ENCODE peak calls at places on chromosomes 16 and 17, in four cellular contexts. One of them, this sample, is unnamed.

GRCh38 chr17:77319211-77320031 is 178.7 kb downstream of the SEC14L1 start:
- DNase-seq in stomach: peak; percentile 88
- DNase-seq in D721Med: no peak
- DNase-seq in GM06990: peak; percentile 78
- DNase-seq in this sample: peak; percentile 95

GRCh38 chr17:6365187-6365943 is 69.6 kb downstream of the AIPL1 start:
- DNase-seq in stomach: no peak
- DNase-seq in D721Med: no peak
- DNase-seq in GM06990: no peak
- DNase-seq in this sample: no peak

GRCh38 chr16:53803998-53804397 is 100.0 kb downstream of the FTO start:
- DNase-seq in stomach: no peak
- DNase-seq in D721Med: no peak
- DNase-seq in GM06990: no peak
- DNase-seq in this sample: no peak

GRCh38 chr17:9116861-9117568 is 95.7 kb downstream of the NTN1 start:
- DNase-seq in stomach: no peak
- DNase-seq in D721Med: no peak
- DNase-seq in GM06990: no peak
- DNase-seq in this sample: no peak

GRCh38 chr17:37694734-37695133 is 50.1 kb downstream of the HNF1B start:
- DNase-seq in stomach: no peak
- DNase-seq in D721Med: no peak
- DNase-seq in GM06990: no peak
- DNase-seq in this sample: no peak

GRCh38 chr17:20184977-20185619 is 175.9 kb downstream of the SPECC1 start:
- DNase-seq in stomach: no peak
- DNase-seq in D721Med: no peak
- DNase-seq in GM06990: no peak
- DNase-seq in this sample: no peak

GRCh38 chr16:88779406-88780099 is 5.5 kb downstream of the PIEZO1 start:
- DNase-seq in stomach: no peak
- DNase-seq in D721Med: no peak
- DNase-seq in GM06990: no peak
- DNase-seq in this sample: no peak

GRCh38 chr16:80084163-80084562 is 456.6 kb upstream of the DYNLRB2 start:
- DNase-seq in stomach: no peak
- DNase-seq in D721Med: no peak
- DNase-seq in GM06990: no peak
- DNase-seq in this sample: no peak

GRCh38 chr17:45976755-45977505 is 22.1 kb upstream of the STH start:
- DNase-seq in stomach: no peak
- DNase-seq in D721Med: no peak
- DNase-seq in GM06990: no peak
- DNase-seq in this sample: no peak

GRCh38 chr16:11204513-11205047 is 51.4 kb downstream of the SOCS1 start:
- DNase-seq in stomach: no peak
- DNase-seq in D721Med: no peak
- DNase-seq in GM06990: no peak
- DNase-seq in this sample: no peak

GRCh38 chr17:82301916-82302497 is 15.4 kb downstream of the CD7 start:
- DNase-seq in stomach: no peak
- DNase-seq in D721Med: no peak
- DNase-seq in GM06990: peak; percentile 71
- DNase-seq in this sample: no peak

GRCh38 chr17:7293821-7294613 is 422 bp downstream of the YBX2 start:
- DNase-seq in stomach: peak; percentile 61
- DNase-seq in D721Med: peak; percentile 43
- DNase-seq in GM06990: no peak
- DNase-seq in this sample: no peak

GRCh38 chr17:63984651-63985386 is 12.1 kb upstream of the SCN4A start:
- DNase-seq in stomach: peak; percentile 30
- DNase-seq in D721Med: no peak
- DNase-seq in GM06990: no peak
- DNase-seq in this sample: no peak

GRCh38 chr17:38601539-38602351 is 4.0 kb downstream of the SRCIN1 start:
- DNase-seq in stomach: no peak
- DNase-seq in D721Med: no peak
- DNase-seq in GM06990: no peak
- DNase-seq in this sample: no peak

GRCh38 chr16:88701541-88702363 is 4.5 kb downstream of the RNF166 start:
- DNase-seq in stomach: no peak
- DNase-seq in D721Med: no peak
- DNase-seq in GM06990: no peak
- DNase-seq in this sample: no peak

GRCh38 chr16:82665025-82665424 is 38.3 kb downstream of the CDH13 start:
- DNase-seq in stomach: no peak
- DNase-seq in D721Med: no peak
- DNase-seq in GM06990: no peak
- DNase-seq in this sample: no peak

GRCh38 chr17:8745586-8746500 is 1.2 kb upstream of the CCDC42 start:
- DNase-seq in stomach: peak; percentile 68
- DNase-seq in D721Med: peak; percentile 90
- DNase-seq in GM06990: peak; percentile 78
- DNase-seq in this sample: peak; percentile 33

GRCh38 chr17:781920-782731 is at the start of the genes GLOD4 and MRM3:
- DNase-seq in stomach: peak; percentile 97
- DNase-seq in D721Med: peak; percentile 97
- DNase-seq in GM06990: peak; percentile 96
- DNase-seq in this sample: peak; percentile 90
- TF ChIP-seq CTCF in stomach: no peak
- TF ChIP-seq CTCF in D721Med: no peak
- TF ChIP-seq CTCF in GM06990: no peak
- TF ChIP-seq CTCF in this sample: no peak

GRCh38 chr17:56866496-56866895 is 32.5 kb downstream of the DGKE start:
- DNase-seq in stomach: no peak
- DNase-seq in D721Med: no peak
- DNase-seq in GM06990: no peak
- DNase-seq in this sample: no peak
- TF ChIP-seq CTCF in stomach: no peak
- TF ChIP-seq CTCF in D721Med: peak; percentile 52
- TF ChIP-seq CTCF in GM06990: no peak
- TF ChIP-seq CTCF in this sample: no peak

GRCh38 chr16:4533490-4533889 is 5.1 kb downstream of the CDIP1 start:
- DNase-seq in stomach: no peak
- DNase-seq in D721Med: no peak
- DNase-seq in GM06990: no peak
- DNase-seq in this sample: no peak

GRCh38 chr16:4532238-4532637 is 6.3 kb downstream of the CDIP1 start:
- DNase-seq in stomach: no peak
- DNase-seq in D721Med: no peak
- DNase-seq in GM06990: no peak
- DNase-seq in this sample: no peak

GRCh38 chr16:4525634-4526277 is 12.8 kb downstream of the CDIP1 start:
- DNase-seq in stomach: no peak
- DNase-seq in D721Med: no peak
- DNase-seq in GM06990: no peak
- DNase-seq in this sample: no peak

GRCh38 chr16:4531816-4532215 is 6.8 kb downstream of the CDIP1 start:
- DNase-seq in stomach: no peak
- DNase-seq in D721Med: no peak
- DNase-seq in GM06990: no peak
- DNase-seq in this sample: no peak

GRCh38 chr16:4529085-4530060 is 9.2 kb downstream of the CDIP1 start:
- DNase-seq in stomach: no peak
- DNase-seq in D721Med: no peak
- DNase-seq in GM06990: no peak
- DNase-seq in this sample: no peak
- TF ChIP-seq CTCF in stomach: no peak
- TF ChIP-seq CTCF in D721Med: no peak
- TF ChIP-seq CTCF in GM06990: no peak
- TF ChIP-seq CTCF in this sample: no peak

DNA sequence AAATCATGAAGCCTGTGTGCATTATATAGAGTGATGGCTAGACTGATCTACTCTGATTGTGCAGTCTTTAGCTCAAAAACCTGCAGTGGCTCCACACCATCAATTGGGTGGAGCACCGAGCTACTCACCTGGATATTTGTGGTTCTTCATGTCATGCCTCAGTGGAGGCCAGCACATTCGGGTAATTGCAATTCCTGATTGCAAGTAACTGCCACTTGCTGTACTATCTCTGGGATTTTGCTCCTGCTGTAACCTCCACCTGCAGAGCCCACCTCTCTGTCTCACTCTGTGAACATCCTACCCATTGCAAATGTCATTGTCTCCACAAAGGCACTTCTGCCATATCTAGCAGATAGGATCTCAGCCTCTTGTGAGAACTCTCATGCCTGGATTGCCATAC is 1.7 kb upstream of the CCL1 start:
- DNase-seq in stomach: no peak
- DNase-seq in D721Med: no peak
- DNase-seq in GM06990: no peak
- DNase-seq in this sample: no peak
- TF ChIP-seq CTCF in stomach: no peak
- TF ChIP-seq CTCF in D721Med: no peak
- TF ChIP-seq CTCF in GM06990: no peak
- TF ChIP-seq CTCF in this sample: no peak

GRCh38 chr17:17130077-17130844 is 75.9 kb downstream of the PLD6 start:
- DNase-seq in stomach: no peak
- DNase-seq in D721Med: no peak
- DNase-seq in GM06990: no peak
- DNase-seq in this sample: no peak
- TF ChIP-seq CTCF in stomach: no peak
- TF ChIP-seq CTCF in D721Med: no peak
- TF ChIP-seq CTCF in GM06990: no peak
- TF ChIP-seq CTCF in this sample: no peak

DNA sequence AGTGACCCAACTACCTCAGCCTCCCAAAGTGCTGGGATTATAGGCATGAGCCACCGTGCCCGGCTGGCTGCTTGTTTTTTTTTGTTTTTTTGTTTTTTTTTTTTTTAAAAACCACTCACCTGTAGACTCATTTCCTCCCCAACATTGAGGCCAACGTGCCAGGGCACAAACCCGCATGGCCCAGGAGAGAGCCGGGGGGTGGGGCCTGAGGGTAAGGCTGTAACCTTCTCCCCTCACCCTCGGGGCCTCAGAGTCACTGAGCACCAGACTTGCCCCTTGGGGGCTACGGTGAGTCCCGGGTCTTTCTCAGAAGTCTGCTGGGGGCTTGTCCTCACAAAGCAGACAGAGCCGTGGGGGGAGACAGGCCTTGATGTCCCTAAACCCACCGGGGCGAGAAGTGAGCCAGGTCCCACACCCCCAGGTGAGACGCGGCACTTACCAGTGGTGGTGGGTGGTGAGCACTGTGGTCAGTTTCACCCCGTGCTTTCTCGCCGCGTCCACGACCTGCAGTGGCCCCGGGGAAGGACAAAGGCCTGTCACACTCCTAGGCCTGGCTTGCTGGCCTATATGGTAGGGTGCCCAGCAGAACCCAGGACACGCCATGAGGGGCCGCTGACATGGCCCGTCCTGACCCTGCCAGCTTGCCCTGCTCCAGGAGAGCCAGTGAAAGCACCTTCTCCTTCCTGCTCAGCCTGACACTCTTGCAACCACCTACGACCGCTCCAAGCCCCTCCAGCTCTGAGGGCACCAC is 4.6 kb downstream of the HAGH start:
- DNase-seq in stomach: no peak
- DNase-seq in D721Med: no peak
- DNase-seq in GM06990: no peak
- DNase-seq in this sample: no peak
- TF ChIP-seq CTCF in stomach: no peak
- TF ChIP-seq CTCF in D721Med: no peak
- TF ChIP-seq CTCF in GM06990: no peak
- TF ChIP-seq CTCF in this sample: no peak

DNA sequence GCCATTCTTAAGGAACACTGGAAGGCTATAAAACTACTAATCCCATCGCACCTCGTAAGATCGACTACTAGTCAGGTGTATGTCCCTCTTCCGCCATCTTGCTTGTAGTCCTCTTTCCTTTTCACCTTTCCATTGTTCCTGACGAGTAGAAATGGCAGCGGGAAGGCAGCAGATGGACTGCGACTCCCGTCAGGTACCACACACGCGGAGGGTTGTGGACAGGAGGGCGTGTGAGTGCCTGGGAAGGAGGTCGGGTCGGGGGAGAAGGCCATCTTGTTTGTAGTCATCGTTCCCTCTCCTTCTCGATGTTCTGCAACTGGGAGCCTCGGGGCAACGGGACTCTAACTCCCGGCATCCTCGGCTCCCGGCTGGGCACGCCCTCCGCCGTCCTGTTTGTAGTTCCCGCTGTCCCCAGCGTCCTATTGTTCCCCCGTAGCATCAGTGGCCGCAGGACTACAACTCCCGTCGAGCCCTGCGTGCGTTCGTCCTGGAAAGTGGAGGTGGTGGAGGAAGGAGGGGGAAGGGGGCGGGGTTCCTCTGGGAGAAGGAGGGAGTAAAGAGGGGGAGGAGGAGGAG is 324 bp upstream of the FBXL19 start:
- DNase-seq in stomach: peak; percentile 99
- DNase-seq in D721Med: peak; percentile 58
- DNase-seq in GM06990: peak; percentile 99
- DNase-seq in this sample: peak; percentile 100
- TF ChIP-seq CTCF in stomach: no peak
- TF ChIP-seq CTCF in D721Med: no peak
- TF ChIP-seq CTCF in GM06990: no peak
- TF ChIP-seq CTCF in this sample: no peak

GRCh38 chr17:69524854-69525253 is 110.4 kb downstream of the MAP2K6 start:
- DNase-seq in stomach: no peak
- DNase-seq in D721Med: no peak
- DNase-seq in GM06990: no peak
- DNase-seq in this sample: no peak
- TF ChIP-seq CTCF in stomach: no peak
- TF ChIP-seq CTCF in D721Med: peak; percentile 41
- TF ChIP-seq CTCF in GM06990: peak; percentile 19
- TF ChIP-seq CTCF in this sample: no peak

DNA sequence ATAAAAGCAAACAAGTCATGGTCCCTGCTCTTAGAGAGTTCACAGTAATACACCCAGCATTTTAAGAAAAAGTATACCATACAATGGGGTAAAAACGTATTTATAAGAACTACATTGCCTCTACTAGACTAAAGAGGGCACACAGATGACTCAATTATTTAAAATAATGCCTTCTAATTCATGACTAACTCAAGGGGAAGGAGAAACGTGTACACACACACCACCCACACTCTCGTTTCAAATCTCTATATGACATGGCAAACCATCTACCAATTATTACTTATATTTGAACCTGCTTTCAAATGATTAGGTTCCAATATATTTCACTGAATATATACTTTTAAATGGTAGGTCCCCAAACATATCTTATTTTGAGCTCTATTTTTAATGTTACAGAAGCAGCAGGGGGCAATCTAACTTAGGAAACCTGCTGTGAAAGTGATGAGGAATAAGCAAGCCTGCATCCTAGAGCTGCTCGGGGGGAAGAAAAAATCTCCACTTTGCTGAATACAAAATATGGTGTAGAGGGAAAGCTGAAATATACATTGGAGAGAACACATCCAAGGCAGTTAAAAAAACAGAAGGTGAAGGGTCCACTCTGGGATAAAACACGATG is 232.4 kb upstream of the PSMD7 start:
- DNase-seq in stomach: no peak
- DNase-seq in D721Med: no peak
- DNase-seq in GM06990: no peak
- DNase-seq in this sample: no peak
- TF ChIP-seq CTCF in stomach: no peak
- TF ChIP-seq CTCF in D721Med: peak; percentile 52
- TF ChIP-seq CTCF in GM06990: peak; percentile 13
- TF ChIP-seq CTCF in this sample: no peak